ENCODE peak calls at places on chromosomes 6 and 20, in nine cellular contexts. I is tibial nerve, O is HFF-Myc, X is esophagus muscularis mucosa, Q is NB4, T is ovary, H is WTC11, Z is choroid plexus epithelial cell, U is mesothelial cell of epicardium. V is an unnamed sample.

GRCh38 chr20:52001999-52002666 is 189.4 kb downstream of the ZFP64 start:
- DNase-seq in T (no peak), Z (peak; percentile 68), H (no peak), X (no peak), Q (no peak), U (no peak), O (peak; percentile 61), I (no peak), V (no peak)

GRCh38 chr6:41460742-41461336 is 85.3 kb upstream of the FOXP4 start:
- DNase-seq in H (no peak), Q (peak; percentile 47), I (no peak), T (no peak), O (no peak), U (no peak), Z (peak; percentile 22), X (no peak), V (no peak)

GRCh38 chr6:135451617-135452190 is 45.8 kb downstream of the AHI1 start:
- DNase-seq in I (no peak), Z (peak; percentile 64), X (no peak), U (no peak), T (no peak), O (peak; percentile 29), H (no peak), Q (peak; percentile 59), V (no peak)

GRCh38 chr6:46983007-46983411 is 59.1 kb downstream of the ADGRF1 start:
- DNase-seq in U (no peak), Q (no peak), O (peak; percentile 7), X (no peak), T (no peak), Z (no peak), I (no peak), H (no peak), V (no peak)

GRCh38 chr6:170187669-170188566 is 103.0 kb downstream of the DLL1 start:
- DNase-seq in X (peak; percentile 70), I (peak; percentile 2), H (no peak), U (peak; percentile 32), O (no peak), Q (no peak), Z (no peak), T (no peak), V (no peak)

GRCh38 chr20:22371843-22372242 is 212.5 kb downstream of the FOXA2 start:
- DNase-seq in X (no peak), Z (peak; percentile 56), U (no peak), H (no peak), Q (peak; percentile 67), T (no peak), O (no peak), I (no peak), V (no peak)

GRCh38 chr20:36117638-36118037 is 36.9 kb upstream of the EPB41L1 start:
- DNase-seq in I (no peak), Z (no peak), O (no peak), H (no peak), U (no peak), X (no peak), T (no peak), Q (peak; percentile 32), V (no peak)

GRCh38 chr20:22795455-22795854 is 211.1 kb upstream of the FOXA2 start:
- DNase-seq in X (no peak), Z (no peak), I (no peak), H (no peak), U (no peak), Q (no peak), T (no peak), O (no peak), V (no peak)

GRCh38 chr6:134599079-134599478 is 281.2 kb upstream of the SGK1 start:
- DNase-seq in U (no peak), Q (no peak), O (no peak), H (no peak), T (no peak), I (no peak), X (no peak), Z (no peak), V (no peak)

GRCh38 chr20:14865169-14865568 is 527.8 kb upstream of the FLRT3 start:
- DNase-seq in Q (no peak), O (no peak), U (no peak), X (no peak), T (no peak), Z (peak; percentile 19), H (no peak), I (no peak), V (no peak)

GRCh38 chr6:42694586-42694985 is 27.8 kb downstream of the PRPH2 start:
- DNase-seq in I (no peak), T (no peak), U (no peak), H (no peak), X (no peak), O (no peak), Q (no peak), Z (peak; percentile 71), V (no peak)

GRCh38 chr6:40901322-40902055 is 137.5 kb downstream of the UNC5CL start:
- DNase-seq in O (no peak), Q (no peak), U (no peak), H (no peak), T (no peak), X (no peak), I (no peak), Z (no peak), V (no peak)

GRCh38 chr6:89640804-89641203 is 2.3 kb upstream of the LYRM2 start:
- DNase-seq in O (peak; percentile 6), I (no peak), X (no peak), Z (peak; percentile 60), H (no peak), T (no peak), U (no peak), Q (peak; percentile 9), V (no peak)

GRCh38 chr6:89637960-89638319 is 607 bp downstream of the LYRM2 start:
- DNase-seq in X (no peak), T (no peak), I (no peak), H (no peak), Q (no peak), U (no peak), O (no peak), Z (no peak), V (no peak)

GRCh38 chr6:89643411-89643810 is 4.9 kb upstream of the LYRM2 start:
- DNase-seq in X (no peak), Z (no peak), O (no peak), H (no peak), I (no peak), Q (no peak), U (no peak), T (no peak), V (no peak)

DNA sequence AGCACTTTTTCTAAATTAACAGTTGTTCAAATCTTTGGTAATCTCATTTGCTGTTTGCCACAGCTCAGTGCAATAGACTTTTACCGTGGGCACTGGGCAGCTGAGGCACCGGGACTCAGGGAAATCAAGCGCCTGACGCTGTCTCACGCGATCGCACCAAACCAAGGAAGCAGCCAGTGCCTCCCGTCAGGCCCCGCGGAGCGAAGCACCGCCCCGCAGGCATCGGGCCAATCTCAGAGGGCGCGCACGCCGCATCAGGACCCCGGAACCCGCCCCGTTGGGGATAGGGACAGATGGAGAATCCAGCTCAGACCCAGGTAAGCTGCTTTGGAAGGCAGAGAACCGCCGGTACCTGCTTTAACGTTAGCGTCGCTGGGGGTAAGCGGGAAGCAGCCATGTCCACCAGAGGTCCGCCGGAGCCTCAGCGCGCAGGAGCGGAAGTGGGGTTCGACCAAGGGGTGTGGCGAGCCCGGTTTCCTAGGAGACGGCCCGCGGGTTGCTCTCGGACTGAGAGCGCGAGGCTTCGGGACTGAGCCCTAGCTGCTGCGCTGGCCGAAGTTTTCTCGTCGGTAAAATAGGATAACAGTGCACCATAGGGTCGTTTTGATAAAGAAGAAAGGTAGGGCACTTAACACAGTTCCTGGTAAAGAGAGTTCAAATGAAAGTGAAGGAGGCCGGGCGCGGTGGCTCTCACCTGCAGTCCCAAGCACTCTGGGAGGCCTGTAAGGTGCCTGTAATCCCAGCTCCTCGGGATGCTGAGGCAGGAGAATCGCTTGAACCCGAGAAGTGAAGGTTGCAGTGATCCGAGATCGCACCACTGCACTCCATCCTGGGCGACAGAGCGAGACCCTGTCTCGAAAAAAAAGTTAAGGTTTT is at the start of gene LYRM2:
- DNase-seq in T (peak; percentile 95), Z (peak; percentile 95), Q (peak; percentile 93), U (peak; percentile 93), X (peak; percentile 98), I (peak; percentile 85), O (peak; percentile 64), H (peak; percentile 94), V (peak; percentile 82)
- TF ChIP-seq CTCF in T (peak; percentile 34), Z (no peak), Q (no peak), U (no peak), X (no peak), I (peak; percentile 10), O (no peak), H (no peak), V (peak; percentile 9)

GRCh38 chr6:70520575-70520974 is 46.2 kb upstream of the SDHAF4 start:
- DNase-seq in U (no peak), X (no peak), Z (peak; percentile 47), T (no peak), Q (peak; percentile 38), H (no peak), O (no peak), I (no peak), V (no peak)
- TF ChIP-seq CTCF in U (peak; percentile 15), X (peak; percentile 20), Z (peak; percentile 48), T (no peak), Q (peak; percentile 37), H (no peak), O (peak; percentile 16), I (no peak), V (peak; percentile 67)

DNA sequence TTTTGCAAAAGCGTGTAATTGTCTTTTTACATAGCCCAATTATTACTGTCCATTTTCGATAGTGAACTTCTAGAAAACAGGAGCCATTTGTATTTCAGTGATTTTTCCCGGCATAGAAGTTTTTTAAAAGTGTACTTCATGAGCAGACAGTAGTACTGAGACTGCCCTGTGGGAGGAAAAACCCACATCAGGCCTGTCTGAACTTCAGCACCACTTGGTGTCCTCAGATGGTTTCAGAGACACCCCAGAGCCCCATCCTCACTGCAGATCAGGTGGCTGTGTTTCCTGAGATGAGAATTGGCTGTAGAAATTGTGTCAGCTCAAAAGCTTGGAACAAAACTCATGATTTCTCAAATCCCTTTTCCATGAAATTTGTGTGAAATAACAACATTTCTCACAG is 110.1 kb upstream of the RIN2 start:
- DNase-seq in H (no peak), U (no peak), Q (no peak), X (peak; percentile 24), Z (no peak), O (no peak), I (no peak), T (no peak), V (no peak)
- TF ChIP-seq CTCF in H (no peak), U (no peak), Q (no peak), X (no peak), Z (peak; percentile 3), O (no peak), I (no peak), T (no peak), V (no peak)

DNA sequence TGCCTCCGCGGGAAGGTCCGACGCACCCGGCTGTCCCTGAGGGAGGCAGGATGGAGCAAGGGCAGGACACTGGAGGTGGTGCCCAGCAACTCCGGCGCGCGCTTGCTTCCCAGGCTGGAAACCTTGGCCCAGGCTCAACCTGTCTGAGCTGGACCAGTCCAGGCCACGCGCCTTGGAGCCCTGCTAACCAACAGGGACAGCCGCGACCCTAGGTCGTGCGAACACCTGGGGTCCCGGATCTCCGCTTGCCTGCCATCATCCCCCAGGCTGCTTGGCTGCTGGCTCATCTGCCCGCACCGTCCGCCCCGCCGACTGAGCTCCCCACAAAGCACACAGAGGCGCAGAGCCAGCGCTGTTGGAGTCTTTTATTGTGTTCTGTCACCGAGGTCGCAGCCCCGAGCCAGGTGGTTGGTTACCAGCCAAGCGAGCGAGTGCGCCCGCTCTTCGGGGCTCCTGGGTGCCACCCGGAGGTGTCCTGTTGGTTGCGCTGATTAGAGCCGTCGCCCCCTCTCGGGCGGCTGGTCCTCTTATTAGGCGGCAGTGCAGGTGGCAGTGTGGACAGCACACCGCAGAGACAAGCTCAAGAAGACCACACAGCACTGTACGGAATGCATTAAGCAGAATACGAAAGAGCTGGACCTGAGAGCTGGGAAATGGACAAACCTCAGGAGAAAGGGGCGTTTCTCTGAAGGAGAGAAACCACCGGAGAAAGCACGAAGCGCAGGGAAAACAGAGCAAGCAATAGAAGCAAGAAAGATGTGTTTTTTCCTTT is 3.8 kb downstream of the COL12A1 start:
- DNase-seq in Q (no peak), X (no peak), O (no peak), I (peak; percentile 33), Z (peak; percentile 55), H (peak; percentile 68), T (peak; percentile 63), U (peak; percentile 49), V (peak; percentile 25)
- TF ChIP-seq CTCF in Q (no peak), X (peak; percentile 25), O (no peak), I (no peak), Z (peak; percentile 30), H (no peak), T (no peak), U (no peak), V (no peak)

V was measured in progenitor cell of endocrine pancreas.